ENCODE peak calls at places on chromosomes 13 and 19, in ten cellular contexts. T, X, M, K, I, D, P, L, H and O are unnamed samples.

GRCh38 chr19:15260939-15261338 is 28.7 kb upstream of the EPHX3 start:
- DNase-seq in T (no peak), X (no peak), M (no peak), K (peak; percentile 21), I (peak; percentile 34), D (peak; percentile 34), P (no peak), L (no peak), H (no peak), O (no peak)

GRCh38 chr13:65353951-65354350 is 1876.2 kb downstream of the PCDH9 start:
- DNase-seq in T (no peak), X (no peak), M (no peak), K (no peak), I (no peak), D (no peak), P (no peak), L (no peak), H (no peak), O (no peak)

GRCh38 chr13:44818428-44818827 is 170.8 kb downstream of the NUFIP1 start:
- DNase-seq in T (no peak), X (peak; percentile 20), M (peak; percentile 20), K (peak; percentile 60), I (peak; percentile 81), D (no peak), P (peak; percentile 43), L (no peak), H (no peak), O (no peak)

GRCh38 chr13:101529419-101529818 is 76.9 kb downstream of the ITGBL1 start:
- DNase-seq in T (no peak), X (no peak), M (peak; percentile 77), K (no peak), I (no peak), D (no peak), P (peak; percentile 90), L (no peak), H (peak; percentile 67), O (no peak)

GRCh38 chr19:51524661-51525264 is 6.7 kb downstream of the SIGLEC6 start:
- DNase-seq in T (no peak), X (no peak), M (no peak), K (no peak), I (no peak), D (no peak), P (no peak), L (no peak), H (no peak), O (no peak)

GRCh38 chr13:59658736-59659330 is 504.9 kb downstream of the DIAPH3 start:
- DNase-seq in T (no peak), X (no peak), M (no peak), K (no peak), I (no peak), D (no peak), P (no peak), L (no peak), H (no peak), O (no peak)

GRCh38 chr13:96000069-96000468 is 53.1 kb downstream of the UGGT2 start:
- DNase-seq in T (no peak), X (no peak), M (no peak), K (no peak), I (no peak), D (no peak), P (no peak), L (no peak), H (no peak), O (no peak)

GRCh38 chr13:23701646-23702045 is 131.4 kb downstream of the TNFRSF19 start:
- DNase-seq in T (peak; percentile 85), X (no peak), M (no peak), K (no peak), I (no peak), D (no peak), P (peak; percentile 77), L (no peak), H (no peak), O (peak; percentile 97)

GRCh38 chr13:110506396-110506795 is 55.1 kb downstream of the RAB20 start:
- DNase-seq in T (no peak), X (no peak), M (no peak), K (no peak), I (no peak), D (no peak), P (no peak), L (no peak), H (no peak), O (no peak)

GRCh38 chr13:47680752-47681151 is 320.3 kb downstream of the SUCLA2 start:
- DNase-seq in T (no peak), X (no peak), M (peak; percentile 75), K (no peak), I (no peak), D (no peak), P (peak; percentile 50), L (no peak), H (no peak), O (no peak)

GRCh38 chr13:40109324-40109958 is 454.0 kb downstream of the COG6 start:
- DNase-seq in T (no peak), X (no peak), M (peak; percentile 70), K (no peak), I (no peak), D (no peak), P (peak; percentile 73), L (no peak), H (no peak), O (no peak)

GRCh38 chr19:46574533-46574932 is 26.6 kb upstream of the CALM3 start:
- DNase-seq in T (no peak), X (no peak), M (no peak), K (no peak), I (peak; percentile 9), D (no peak), P (no peak), L (peak; percentile 80), H (peak; percentile 77), O (no peak)

GRCh38 chr13:74444161-74444571 is 310.0 kb upstream of the KLF12 start:
- DNase-seq in T (no peak), X (no peak), M (no peak), K (peak; percentile 44), I (no peak), D (no peak), P (no peak), L (no peak), H (no peak), O (no peak)